ENCODE peak calls at places on chromosomes 7 and 10, in seven cellular contexts. One of them, this sample, is unnamed.

GRCh38 chr10:87767253-87767652 is 50.8 kb downstream of the ATAD1 start:
- DNase-seq in IMR-90: peak
- DNase-seq in heart left ventricle: no peak
- DNase-seq in stomach: no peak
- DNase-seq in adrenal gland: no peak
- DNase-seq in uterus: no peak
- DNase-seq in suprapubic skin: no peak
- DNase-seq in this sample: no peak

GRCh38 chr7:77239471-77239870 is 39.9 kb upstream of the FGL2 start:
- DNase-seq in IMR-90: no peak
- DNase-seq in heart left ventricle: no peak
- DNase-seq in stomach: no peak
- DNase-seq in adrenal gland: no peak
- DNase-seq in uterus: no peak
- DNase-seq in suprapubic skin: no peak
- DNase-seq in this sample: no peak

GRCh38 chr7:126803060-126803665 is 449.6 kb downstream of the GRM8 start:
- DNase-seq in IMR-90: peak
- DNase-seq in heart left ventricle: no peak
- DNase-seq in stomach: peak
- DNase-seq in adrenal gland: peak
- DNase-seq in uterus: no peak
- DNase-seq in suprapubic skin: no peak
- DNase-seq in this sample: peak

GRCh38 chr10:68073631-68074403 is 1.3 kb downstream of the HERC4 start:
- DNase-seq in IMR-90: peak
- DNase-seq in heart left ventricle: no peak
- DNase-seq in stomach: no peak
- DNase-seq in adrenal gland: no peak
- DNase-seq in uterus: no peak
- DNase-seq in suprapubic skin: no peak
- DNase-seq in this sample: no peak

GRCh38 chr7:68276725-68277124 is 1280.1 kb downstream of the TYW1 start:
- DNase-seq in IMR-90: no peak
- DNase-seq in heart left ventricle: no peak
- DNase-seq in stomach: no peak
- DNase-seq in adrenal gland: no peak
- DNase-seq in uterus: no peak
- DNase-seq in suprapubic skin: no peak
- DNase-seq in this sample: no peak

GRCh38 chr10:104054430-104054829 is 31.2 kb downstream of the COL17A1 start:
- DNase-seq in IMR-90: peak
- DNase-seq in heart left ventricle: no peak
- DNase-seq in stomach: no peak
- DNase-seq in adrenal gland: no peak
- DNase-seq in uterus: no peak
- DNase-seq in suprapubic skin: no peak
- DNase-seq in this sample: no peak

GRCh38 chr10:34649385-34649784 is 165.7 kb downstream of the PARD3 start:
- DNase-seq in IMR-90: peak
- DNase-seq in heart left ventricle: no peak
- DNase-seq in stomach: no peak
- DNase-seq in adrenal gland: no peak
- DNase-seq in uterus: no peak
- DNase-seq in suprapubic skin: no peak
- DNase-seq in this sample: no peak

GRCh38 chr7:50409856-50410468 is 40.2 kb downstream of the FIGNL1 start:
- DNase-seq in IMR-90: no peak
- DNase-seq in heart left ventricle: no peak
- DNase-seq in stomach: no peak
- DNase-seq in adrenal gland: no peak
- DNase-seq in uterus: no peak
- DNase-seq in suprapubic skin: no peak
- DNase-seq in this sample: no peak

GRCh38 chr7:111438369-111439289 is 123.7 kb downstream of the IMMP2L start:
- DNase-seq in IMR-90: peak
- DNase-seq in heart left ventricle: no peak
- DNase-seq in stomach: no peak
- DNase-seq in adrenal gland: no peak
- DNase-seq in uterus: no peak
- DNase-seq in suprapubic skin: no peak
- DNase-seq in this sample: no peak

GRCh38 chr7:21028186-21028989 is 241.7 kb upstream of the SP8 start:
- DNase-seq in IMR-90: no peak
- DNase-seq in heart left ventricle: no peak
- DNase-seq in stomach: no peak
- DNase-seq in adrenal gland: no peak
- DNase-seq in uterus: no peak
- DNase-seq in suprapubic skin: no peak
- DNase-seq in this sample: no peak

GRCh38 chr10:79393221-79393923 is 46.1 kb downstream of the PPIF start:
- DNase-seq in IMR-90: no peak
- DNase-seq in heart left ventricle: no peak
- DNase-seq in stomach: no peak
- DNase-seq in adrenal gland: no peak
- DNase-seq in uterus: peak
- DNase-seq in suprapubic skin: peak
- DNase-seq in this sample: no peak

GRCh38 chr10:60341969-60342368 is 47.7 kb downstream of the ANK3 start:
- DNase-seq in IMR-90: no peak
- DNase-seq in heart left ventricle: no peak
- DNase-seq in stomach: no peak
- DNase-seq in adrenal gland: no peak
- DNase-seq in uterus: no peak
- DNase-seq in suprapubic skin: no peak
- DNase-seq in this sample: no peak

GRCh38 chr10:33559105-33559504 is 224.6 kb upstream of the NRP1 start:
- DNase-seq in IMR-90: peak
- DNase-seq in heart left ventricle: no peak
- DNase-seq in stomach: no peak
- DNase-seq in adrenal gland: no peak
- DNase-seq in uterus: peak
- DNase-seq in suprapubic skin: no peak
- DNase-seq in this sample: no peak

GRCh38 chr7:69803699-69804516 is 205.6 kb downstream of the AUTS2 start:
- DNase-seq in IMR-90: no peak
- DNase-seq in heart left ventricle: no peak
- DNase-seq in stomach: no peak
- DNase-seq in adrenal gland: no peak
- DNase-seq in uterus: no peak
- DNase-seq in suprapubic skin: no peak
- DNase-seq in this sample: no peak

GRCh38 chr10:49161411-49161997 is 26.7 kb downstream of the TMEM273 start:
- DNase-seq in IMR-90: peak
- DNase-seq in heart left ventricle: no peak
- DNase-seq in stomach: no peak
- DNase-seq in adrenal gland: peak
- DNase-seq in uterus: no peak
- DNase-seq in suprapubic skin: no peak
- DNase-seq in this sample: no peak

GRCh38 chr7:38600746-38601145 is 30.4 kb downstream of the AMPH start:
- DNase-seq in IMR-90: no peak
- DNase-seq in heart left ventricle: no peak
- DNase-seq in stomach: no peak
- DNase-seq in adrenal gland: no peak
- DNase-seq in uterus: no peak
- DNase-seq in suprapubic skin: no peak
- DNase-seq in this sample: no peak

GRCh38 chr10:88256013-88256680 is 327.0 kb downstream of the RNLS start:
- DNase-seq in IMR-90: no peak
- DNase-seq in heart left ventricle: peak
- DNase-seq in stomach: no peak
- DNase-seq in adrenal gland: peak
- DNase-seq in uterus: peak
- DNase-seq in suprapubic skin: no peak
- DNase-seq in this sample: peak

GRCh38 chr10:132557696-132558515 is 20.3 kb downstream of the INPP5A start:
- DNase-seq in IMR-90: no peak
- DNase-seq in heart left ventricle: no peak
- DNase-seq in stomach: no peak
- DNase-seq in adrenal gland: no peak
- DNase-seq in uterus: no peak
- DNase-seq in suprapubic skin: no peak
- DNase-seq in this sample: no peak

GRCh38 chr10:132562177-132562915 is 24.8 kb downstream of the INPP5A start:
- DNase-seq in IMR-90: no peak
- DNase-seq in heart left ventricle: no peak
- DNase-seq in stomach: no peak
- DNase-seq in adrenal gland: no peak
- DNase-seq in uterus: no peak
- DNase-seq in suprapubic skin: no peak
- DNase-seq in this sample: no peak

GRCh38 chr10:132559538-132559937 is 22.0 kb downstream of the INPP5A start:
- DNase-seq in IMR-90: no peak
- DNase-seq in heart left ventricle: no peak
- DNase-seq in stomach: no peak
- DNase-seq in adrenal gland: no peak
- DNase-seq in uterus: no peak
- DNase-seq in suprapubic skin: no peak
- DNase-seq in this sample: no peak

GRCh38 chr10:132558516-132559413 is 21.2 kb downstream of the INPP5A start:
- DNase-seq in IMR-90: no peak
- DNase-seq in heart left ventricle: no peak
- DNase-seq in stomach: no peak
- DNase-seq in adrenal gland: no peak
- DNase-seq in uterus: no peak
- DNase-seq in suprapubic skin: peak
- DNase-seq in this sample: no peak

GRCh38 chr10:132560248-132560731 is 22.7 kb downstream of the INPP5A start:
- DNase-seq in IMR-90: peak
- DNase-seq in heart left ventricle: no peak
- DNase-seq in stomach: no peak
- DNase-seq in adrenal gland: no peak
- DNase-seq in uterus: no peak
- DNase-seq in suprapubic skin: no peak
- DNase-seq in this sample: no peak
- H3K27ac ChIP-seq in IMR-90: no peak
- H3K27ac ChIP-seq in heart left ventricle: no peak
- H3K27ac ChIP-seq in stomach: no peak
- H3K27ac ChIP-seq in adrenal gland: no peak
- H3K27ac ChIP-seq in uterus: no peak
- H3K27ac ChIP-seq in suprapubic skin: no peak
- H3K27ac ChIP-seq in this sample: no peak

GRCh38 chr10:127227663-127228062 is 31.3 kb upstream of the INSYN2A start:
- DNase-seq in IMR-90: no peak
- DNase-seq in heart left ventricle: no peak
- DNase-seq in stomach: no peak
- DNase-seq in adrenal gland: no peak
- DNase-seq in uterus: no peak
- DNase-seq in suprapubic skin: no peak
- DNase-seq in this sample: no peak

GRCh38 chr10:127227027-127227426 is 30.6 kb upstream of the INSYN2A start:
- DNase-seq in IMR-90: no peak
- DNase-seq in heart left ventricle: no peak
- DNase-seq in stomach: no peak
- DNase-seq in adrenal gland: no peak
- DNase-seq in uterus: no peak
- DNase-seq in suprapubic skin: no peak
- DNase-seq in this sample: no peak

DNA sequence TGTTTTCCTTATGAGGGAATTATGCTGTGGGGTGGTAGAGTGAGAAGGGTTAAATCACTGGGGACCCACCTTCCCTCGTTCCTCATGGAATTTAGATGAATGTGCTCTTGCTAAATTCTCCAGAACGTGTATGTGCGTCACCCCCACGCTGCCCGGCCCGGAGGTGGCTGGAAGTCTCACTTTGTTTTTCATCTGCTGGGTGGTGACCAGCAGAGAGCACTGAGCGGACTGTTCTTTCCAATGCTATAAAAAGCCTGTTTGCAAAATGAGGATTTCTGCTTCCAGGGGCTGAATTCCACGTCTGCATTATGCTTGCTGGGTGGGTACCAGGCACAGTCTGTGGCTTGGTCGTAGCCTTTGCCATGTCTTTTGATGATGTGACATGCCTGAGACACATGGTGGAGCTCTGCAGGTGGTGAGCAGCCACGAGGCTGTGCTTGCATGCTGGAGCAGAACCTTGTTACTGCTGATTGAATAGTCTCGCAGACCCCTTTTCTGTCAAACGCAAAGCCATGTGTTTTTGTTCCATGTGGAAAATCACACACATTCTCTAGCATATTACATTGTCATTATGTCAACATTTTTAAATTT is 31.9 kb upstream of the INSYN2A start:
- DNase-seq in IMR-90: peak
- DNase-seq in heart left ventricle: no peak
- DNase-seq in stomach: no peak
- DNase-seq in adrenal gland: no peak
- DNase-seq in uterus: no peak
- DNase-seq in suprapubic skin: no peak
- DNase-seq in this sample: no peak
- TF ChIP-seq CTCF in IMR-90: no peak
- TF ChIP-seq CTCF in heart left ventricle: no peak
- TF ChIP-seq CTCF in stomach: no peak
- TF ChIP-seq CTCF in adrenal gland: no peak
- TF ChIP-seq CTCF in uterus: no peak
- TF ChIP-seq CTCF in suprapubic skin: no peak
- TF ChIP-seq CTCF in this sample: no peak

DNA sequence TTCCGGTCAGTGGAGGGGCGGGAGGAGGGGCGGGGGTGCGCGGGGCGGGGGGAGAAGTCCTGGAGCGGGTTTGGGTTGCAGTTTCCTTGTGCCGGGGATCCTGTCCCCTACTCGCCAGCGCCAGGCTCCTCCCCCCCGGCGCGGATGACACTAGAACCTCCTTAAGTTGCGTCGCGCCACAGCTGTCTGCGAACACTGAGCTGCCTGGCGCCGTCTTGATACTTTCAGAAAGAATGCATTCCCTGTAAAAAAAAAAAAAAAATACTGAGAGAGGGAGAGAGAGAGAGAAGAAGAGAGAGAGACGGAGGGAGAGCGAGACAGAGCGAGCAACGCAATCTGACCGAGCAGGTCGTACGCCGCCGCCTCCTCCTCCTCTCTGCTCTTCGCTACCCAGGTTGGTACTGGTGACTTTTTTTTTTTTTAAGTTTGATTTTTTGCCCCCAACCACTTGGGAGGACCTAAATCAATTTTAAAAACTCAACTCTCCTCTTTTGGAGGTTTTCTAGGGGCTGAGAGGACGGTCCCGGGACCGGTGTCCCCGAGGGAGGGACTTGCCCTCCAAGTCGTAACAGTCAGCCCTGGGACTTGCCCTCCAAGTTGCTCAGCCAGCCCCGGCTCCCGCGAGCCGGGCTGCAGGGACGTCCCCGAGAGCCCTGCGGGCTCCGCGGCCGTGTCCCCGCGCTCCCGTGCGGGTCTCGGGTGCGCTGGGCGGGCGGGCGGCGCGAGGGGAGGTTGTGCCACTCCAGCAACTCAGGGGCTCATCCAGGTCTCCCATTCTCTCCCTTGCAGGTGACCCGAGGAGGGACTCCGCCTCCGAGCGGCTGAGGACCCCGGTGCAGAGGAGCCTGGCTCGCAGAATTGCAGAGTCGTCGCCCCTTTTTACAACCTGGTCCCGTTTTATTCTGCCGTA is at the start of gene GATA3:
- DNase-seq in IMR-90: peak
- DNase-seq in heart left ventricle: peak
- DNase-seq in stomach: peak
- DNase-seq in adrenal gland: peak
- DNase-seq in uterus: no peak
- DNase-seq in suprapubic skin: peak
- DNase-seq in this sample: no peak
- TF ChIP-seq POLR2A in IMR-90: no peak
- TF ChIP-seq POLR2A in heart left ventricle: no peak
- TF ChIP-seq POLR2A in stomach: no peak
- TF ChIP-seq POLR2A in adrenal gland: no peak
- TF ChIP-seq POLR2A in uterus: no peak
- TF ChIP-seq POLR2A in suprapubic skin: peak
- TF ChIP-seq POLR2A in this sample: no peak

GRCh38 chr10:86399879-86400704 is 33.5 kb upstream of the GRID1 start:
- DNase-seq in IMR-90: peak
- DNase-seq in heart left ventricle: peak
- DNase-seq in stomach: peak
- DNase-seq in adrenal gland: peak
- DNase-seq in uterus: peak
- DNase-seq in suprapubic skin: peak
- DNase-seq in this sample: peak
- H3K27ac ChIP-seq in IMR-90: peak
- H3K27ac ChIP-seq in heart left ventricle: peak
- H3K27ac ChIP-seq in stomach: peak
- H3K27ac ChIP-seq in adrenal gland: peak
- H3K27ac ChIP-seq in uterus: peak
- H3K27ac ChIP-seq in suprapubic skin: peak
- H3K27ac ChIP-seq in this sample: peak

This sample was measured in body of pancreas.